ENCODE peak calls at places on chromosome 10, in six cellular contexts. One of them, this sample, is unnamed.

GRCh38 chr10:83346216-83346910 is 792.9 kb upstream of the GHITM start:
- DNase-seq in bronchial epithelial cell: peak
- DNase-seq in type B pancreatic cell: no peak
- DNase-seq in AG04449: no peak
- DNase-seq in upper lobe of right lung: no peak
- DNase-seq in fibroblast of pulmonary artery: peak
- DNase-seq in this sample: no peak

GRCh38 chr10:56679578-56679977 is 318.5 kb upstream of the ZWINT start:
- DNase-seq in upper lobe of right lung: no peak
- DNase-seq in type B pancreatic cell: no peak
- DNase-seq in AG04449: no peak
- DNase-seq in fibroblast of pulmonary artery: no peak
- DNase-seq in bronchial epithelial cell: peak
- DNase-seq in this sample: no peak

GRCh38 chr10:102780246-102780645 is 36.5 kb downstream of the WBP1L start:
- DNase-seq in AG04449: no peak
- DNase-seq in bronchial epithelial cell: peak
- DNase-seq in type B pancreatic cell: no peak
- DNase-seq in fibroblast of pulmonary artery: peak
- DNase-seq in upper lobe of right lung: no peak
- DNase-seq in this sample: no peak

GRCh38 chr10:61994404-61995031 is 93.0 kb downstream of the ARID5B start:
- DNase-seq in bronchial epithelial cell: peak
- DNase-seq in fibroblast of pulmonary artery: no peak
- DNase-seq in AG04449: no peak
- DNase-seq in upper lobe of right lung: no peak
- DNase-seq in type B pancreatic cell: no peak
- DNase-seq in this sample: no peak

GRCh38 chr10:31064334-31064733 is 32.7 kb upstream of the ZNF438 start:
- DNase-seq in bronchial epithelial cell: peak
- DNase-seq in type B pancreatic cell: no peak
- DNase-seq in AG04449: peak
- DNase-seq in fibroblast of pulmonary artery: peak
- DNase-seq in upper lobe of right lung: no peak
- DNase-seq in this sample: no peak

GRCh38 chr10:34580643-34581042 is 234.5 kb downstream of the PARD3 start:
- DNase-seq in type B pancreatic cell: no peak
- DNase-seq in bronchial epithelial cell: peak
- DNase-seq in AG04449: no peak
- DNase-seq in fibroblast of pulmonary artery: peak
- DNase-seq in upper lobe of right lung: no peak
- DNase-seq in this sample: no peak

GRCh38 chr10:126904807-126905686 is at the start of gene DOCK1:
- DNase-seq in type B pancreatic cell: peak
- DNase-seq in fibroblast of pulmonary artery: peak
- DNase-seq in upper lobe of right lung: peak
- DNase-seq in AG04449: no peak
- DNase-seq in bronchial epithelial cell: peak
- DNase-seq in this sample: no peak

GRCh38 chr10:79007037-79007842 is 61.5 kb upstream of the ZMIZ1 start:
- DNase-seq in upper lobe of right lung: no peak
- DNase-seq in fibroblast of pulmonary artery: peak
- DNase-seq in type B pancreatic cell: no peak
- DNase-seq in bronchial epithelial cell: no peak
- DNase-seq in AG04449: no peak
- DNase-seq in this sample: no peak

GRCh38 chr10:7950981-7951847 is 103.3 kb upstream of the GATA3 start:
- DNase-seq in upper lobe of right lung: no peak
- DNase-seq in bronchial epithelial cell: no peak
- DNase-seq in type B pancreatic cell: no peak
- DNase-seq in fibroblast of pulmonary artery: peak
- DNase-seq in AG04449: no peak
- DNase-seq in this sample: no peak

GRCh38 chr10:95359466-95359865 is 68.7 kb upstream of the PDLIM1 start:
- DNase-seq in fibroblast of pulmonary artery: no peak
- DNase-seq in bronchial epithelial cell: no peak
- DNase-seq in type B pancreatic cell: no peak
- DNase-seq in upper lobe of right lung: no peak
- DNase-seq in AG04449: no peak
- DNase-seq in this sample: no peak

GRCh38 chr10:64112697-64113367 is 591.6 kb downstream of the REEP3 start:
- DNase-seq in fibroblast of pulmonary artery: no peak
- DNase-seq in bronchial epithelial cell: no peak
- DNase-seq in type B pancreatic cell: no peak
- DNase-seq in AG04449: no peak
- DNase-seq in upper lobe of right lung: no peak
- DNase-seq in this sample: no peak

GRCh38 chr10:2650328-2650727 is 417.0 kb upstream of the PFKP start:
- DNase-seq in fibroblast of pulmonary artery: no peak
- DNase-seq in bronchial epithelial cell: no peak
- DNase-seq in AG04449: no peak
- DNase-seq in upper lobe of right lung: no peak
- DNase-seq in type B pancreatic cell: no peak
- DNase-seq in this sample: no peak

GRCh38 chr10:37976880-37977203 is 395 bp upstream of the ZNF25 start:
- DNase-seq in fibroblast of pulmonary artery: no peak
- DNase-seq in AG04449: no peak
- DNase-seq in type B pancreatic cell: no peak
- DNase-seq in upper lobe of right lung: no peak
- DNase-seq in bronchial epithelial cell: no peak
- DNase-seq in this sample: no peak
- TF ChIP-seq CTCF in fibroblast of pulmonary artery: no peak
- TF ChIP-seq CTCF in AG04449: no peak
- TF ChIP-seq CTCF in type B pancreatic cell: no peak
- TF ChIP-seq CTCF in upper lobe of right lung: no peak
- TF ChIP-seq CTCF in bronchial epithelial cell: no peak
- TF ChIP-seq CTCF in this sample: no peak

GRCh38 chr10:133394064-133394663 is at the start of gene MTG1:
- DNase-seq in bronchial epithelial cell: peak
- DNase-seq in upper lobe of right lung: peak
- DNase-seq in fibroblast of pulmonary artery: peak
- DNase-seq in type B pancreatic cell: peak
- DNase-seq in AG04449: no peak
- DNase-seq in this sample: peak
- TF ChIP-seq CTCF in bronchial epithelial cell: peak
- TF ChIP-seq CTCF in upper lobe of right lung: peak
- TF ChIP-seq CTCF in fibroblast of pulmonary artery: no peak
- TF ChIP-seq CTCF in type B pancreatic cell: peak
- TF ChIP-seq CTCF in AG04449: peak
- TF ChIP-seq CTCF in this sample: peak

GRCh38 chr10:124279298-124279697 is 139.4 kb downstream of the OAT start:
- DNase-seq in fibroblast of pulmonary artery: no peak
- DNase-seq in type B pancreatic cell: no peak
- DNase-seq in bronchial epithelial cell: no peak
- DNase-seq in upper lobe of right lung: no peak
- DNase-seq in AG04449: no peak
- DNase-seq in this sample: no peak
- TF ChIP-seq CTCF in fibroblast of pulmonary artery: no peak
- TF ChIP-seq CTCF in type B pancreatic cell: no peak
- TF ChIP-seq CTCF in bronchial epithelial cell: no peak
- TF ChIP-seq CTCF in upper lobe of right lung: no peak
- TF ChIP-seq CTCF in AG04449: no peak
- TF ChIP-seq CTCF in this sample: no peak

GRCh38 chr10:86642499-86642898 is 11.8 kb upstream of the OPN4 start:
- DNase-seq in upper lobe of right lung: no peak
- DNase-seq in type B pancreatic cell: no peak
- DNase-seq in fibroblast of pulmonary artery: no peak
- DNase-seq in AG04449: no peak
- DNase-seq in bronchial epithelial cell: peak
- DNase-seq in this sample: peak

GRCh38 chr10:86646933-86647332 is 7.4 kb upstream of the OPN4 start:
- DNase-seq in type B pancreatic cell: no peak
- DNase-seq in upper lobe of right lung: no peak
- DNase-seq in fibroblast of pulmonary artery: no peak
- DNase-seq in AG04449: no peak
- DNase-seq in bronchial epithelial cell: no peak
- DNase-seq in this sample: no peak

GRCh38 chr10:86645111-86645445 is 9.3 kb upstream of the OPN4 start:
- DNase-seq in AG04449: no peak
- DNase-seq in type B pancreatic cell: no peak
- DNase-seq in upper lobe of right lung: no peak
- DNase-seq in bronchial epithelial cell: no peak
- DNase-seq in fibroblast of pulmonary artery: no peak
- DNase-seq in this sample: no peak

GRCh38 chr10:86646532-86646931 is 7.8 kb upstream of the OPN4 start:
- DNase-seq in type B pancreatic cell: no peak
- DNase-seq in bronchial epithelial cell: no peak
- DNase-seq in fibroblast of pulmonary artery: no peak
- DNase-seq in AG04449: no peak
- DNase-seq in upper lobe of right lung: no peak
- DNase-seq in this sample: no peak

DNA sequence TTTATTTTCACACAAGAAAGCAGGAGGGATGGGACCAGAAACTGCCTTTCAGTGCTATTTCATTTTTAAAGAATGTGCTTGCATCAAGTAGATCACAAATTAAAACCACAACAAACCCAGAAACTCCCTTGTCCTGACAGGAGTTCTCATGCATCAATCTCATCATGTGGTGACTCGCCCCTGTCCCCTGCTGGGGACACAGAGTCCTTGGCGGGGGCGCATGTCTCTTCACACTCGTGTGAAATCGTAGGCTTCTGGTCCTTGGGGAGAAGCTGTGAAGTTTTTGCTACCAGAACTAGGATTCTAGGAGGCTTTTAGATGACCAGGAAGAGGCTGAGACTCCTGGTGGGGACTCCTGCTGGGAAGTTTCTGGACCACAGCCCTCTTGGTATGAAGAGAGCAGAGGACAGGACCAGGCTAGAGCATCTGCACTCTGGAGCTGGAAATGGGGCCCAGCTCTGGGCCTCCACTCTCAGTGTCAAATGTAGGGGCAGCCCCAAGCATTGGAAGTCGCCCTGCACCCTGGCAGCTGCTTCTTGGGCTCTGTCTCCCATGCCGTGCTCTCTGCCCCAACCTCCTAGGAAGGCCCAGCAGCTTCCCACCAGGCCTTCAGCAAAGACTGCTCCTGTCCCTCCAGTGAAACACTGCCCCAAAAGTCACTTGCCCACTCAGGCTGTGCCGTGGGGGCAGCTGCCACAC is 9.8 kb upstream of the OPN4 start:
- DNase-seq in fibroblast of pulmonary artery: no peak
- DNase-seq in type B pancreatic cell: no peak
- DNase-seq in upper lobe of right lung: no peak
- DNase-seq in bronchial epithelial cell: peak
- DNase-seq in AG04449: no peak
- DNase-seq in this sample: peak
- TF ChIP-seq CTCF in fibroblast of pulmonary artery: no peak
- TF ChIP-seq CTCF in type B pancreatic cell: peak
- TF ChIP-seq CTCF in upper lobe of right lung: peak
- TF ChIP-seq CTCF in bronchial epithelial cell: no peak
- TF ChIP-seq CTCF in AG04449: peak
- TF ChIP-seq CTCF in this sample: no peak

GRCh38 chr10:114691442-114691941 is 33.4 kb upstream of the ABLIM1 start:
- DNase-seq in fibroblast of pulmonary artery: peak
- DNase-seq in AG04449: no peak
- DNase-seq in type B pancreatic cell: no peak
- DNase-seq in bronchial epithelial cell: peak
- DNase-seq in upper lobe of right lung: no peak
- DNase-seq in this sample: no peak

GRCh38 chr10:114694062-114694461 is 36.0 kb upstream of the ABLIM1 start:
- DNase-seq in upper lobe of right lung: no peak
- DNase-seq in type B pancreatic cell: no peak
- DNase-seq in bronchial epithelial cell: no peak
- DNase-seq in fibroblast of pulmonary artery: no peak
- DNase-seq in AG04449: no peak
- DNase-seq in this sample: no peak

GRCh38 chr10:114697061-114697598 is 39.1 kb upstream of the ABLIM1 start:
- DNase-seq in fibroblast of pulmonary artery: no peak
- DNase-seq in bronchial epithelial cell: peak
- DNase-seq in type B pancreatic cell: no peak
- DNase-seq in upper lobe of right lung: peak
- DNase-seq in AG04449: no peak
- DNase-seq in this sample: no peak

GRCh38 chr10:114698271-114699185 is 40.5 kb upstream of the ABLIM1 start:
- DNase-seq in type B pancreatic cell: no peak
- DNase-seq in AG04449: no peak
- DNase-seq in upper lobe of right lung: no peak
- DNase-seq in fibroblast of pulmonary artery: no peak
- DNase-seq in bronchial epithelial cell: no peak
- DNase-seq in this sample: no peak

GRCh38 chr10:114694735-114695134 is 36.7 kb upstream of the ABLIM1 start:
- DNase-seq in fibroblast of pulmonary artery: peak
- DNase-seq in type B pancreatic cell: no peak
- DNase-seq in AG04449: no peak
- DNase-seq in bronchial epithelial cell: no peak
- DNase-seq in upper lobe of right lung: no peak
- DNase-seq in this sample: no peak
- TF ChIP-seq CTCF in fibroblast of pulmonary artery: peak
- TF ChIP-seq CTCF in type B pancreatic cell: peak
- TF ChIP-seq CTCF in AG04449: peak
- TF ChIP-seq CTCF in bronchial epithelial cell: peak
- TF ChIP-seq CTCF in upper lobe of right lung: peak
- TF ChIP-seq CTCF in this sample: peak

DNA sequence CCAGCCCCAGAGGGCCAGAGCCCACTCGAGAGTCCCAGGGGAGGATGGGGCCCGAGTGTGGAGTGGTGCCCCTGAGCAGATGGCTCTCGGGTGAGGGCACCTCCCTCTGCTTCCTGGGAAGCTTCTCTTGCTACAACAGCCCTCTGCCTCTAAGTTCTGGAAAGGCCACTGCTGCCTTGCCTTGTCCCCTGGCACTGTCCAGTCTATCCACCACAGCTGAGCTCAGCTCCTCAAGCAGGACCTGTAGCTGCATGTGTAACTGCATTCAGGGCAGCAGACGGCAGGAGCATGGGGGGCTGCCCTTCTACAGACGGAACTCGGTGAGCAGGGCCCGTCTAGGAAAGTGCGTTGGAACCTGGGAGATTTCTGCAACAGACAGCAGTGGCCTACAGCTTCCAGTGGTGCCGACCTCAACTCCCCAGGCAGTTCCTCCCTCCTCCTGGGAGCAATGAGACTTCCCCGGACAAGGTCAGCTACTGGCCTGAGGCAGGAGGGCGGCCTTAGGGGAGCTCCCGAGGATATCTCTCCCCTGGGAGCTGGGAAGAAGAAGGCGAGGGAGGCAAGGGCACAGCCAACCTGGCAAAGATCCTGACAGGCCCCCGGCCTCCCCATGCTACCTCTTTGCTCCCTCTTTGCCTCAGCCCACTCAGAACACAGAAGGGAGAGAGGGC is 88.5 kb downstream of the DLG5 start:
- DNase-seq in AG04449: no peak
- DNase-seq in fibroblast of pulmonary artery: no peak
- DNase-seq in upper lobe of right lung: no peak
- DNase-seq in type B pancreatic cell: no peak
- DNase-seq in bronchial epithelial cell: no peak
- DNase-seq in this sample: no peak
- TF ChIP-seq CTCF in AG04449: no peak
- TF ChIP-seq CTCF in fibroblast of pulmonary artery: no peak
- TF ChIP-seq CTCF in upper lobe of right lung: no peak
- TF ChIP-seq CTCF in type B pancreatic cell: no peak
- TF ChIP-seq CTCF in bronchial epithelial cell: no peak
- TF ChIP-seq CTCF in this sample: no peak

DNA sequence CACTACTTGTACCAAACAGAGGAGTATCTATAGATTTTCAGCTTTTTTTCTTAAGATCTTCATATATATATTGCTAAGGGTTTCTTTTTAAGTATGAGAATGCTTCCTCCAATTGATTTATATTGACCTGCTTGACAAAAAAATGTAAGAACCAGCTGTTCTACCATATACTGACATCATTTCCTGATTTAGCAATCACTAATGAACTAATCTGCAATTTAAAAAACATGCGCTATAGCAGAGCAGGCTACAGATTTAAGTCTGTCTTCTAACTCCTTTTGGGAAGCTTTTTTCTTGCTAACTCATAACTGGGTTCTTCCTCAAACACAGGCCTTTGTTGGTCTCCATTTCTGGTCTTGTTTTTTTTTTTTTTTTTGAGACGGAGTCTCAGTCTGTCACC is 33.2 kb downstream of the ABCC2 start:
- DNase-seq in bronchial epithelial cell: no peak
- DNase-seq in type B pancreatic cell: no peak
- DNase-seq in fibroblast of pulmonary artery: peak
- DNase-seq in upper lobe of right lung: no peak
- DNase-seq in AG04449: no peak
- DNase-seq in this sample: no peak
- TF ChIP-seq CTCF in bronchial epithelial cell: no peak
- TF ChIP-seq CTCF in type B pancreatic cell: no peak
- TF ChIP-seq CTCF in fibroblast of pulmonary artery: no peak
- TF ChIP-seq CTCF in upper lobe of right lung: no peak
- TF ChIP-seq CTCF in AG04449: no peak
- TF ChIP-seq CTCF in this sample: no peak

This sample was measured in esophagus muscularis mucosa.